ENCODE peak calls at places on chromosomes 7 and 10, in five cellular contexts. R, J, Z, Q and C are unnamed samples.

GRCh38 chr10:31769564-31769963 is 159.1 kb downstream of the ARHGAP12 start:
- DNase-seq in R (peak; percentile 71), J (no peak), Z (no peak), Q (no peak), C (peak; percentile 46)

GRCh38 chr7:72087926-72088325 is 324.2 kb downstream of the CALN1 start:
- DNase-seq in R (no peak), J (peak; percentile 40), Z (no peak), Q (no peak), C (no peak)

GRCh38 chr10:3014968-3015367 is 52.4 kb upstream of the PFKP start:
- DNase-seq in R (peak; percentile 7), J (no peak), Z (peak; percentile 36), Q (no peak), C (peak; percentile 3)

GRCh38 chr10:71621263-71621751 is 98.3 kb downstream of the C10orf105 start:
- DNase-seq in R (peak; percentile 28), J (peak; percentile 93), Z (no peak), Q (no peak), C (no peak)

GRCh38 chr10:124708246-124708779 is 35.9 kb downstream of the FAM53B start:
- DNase-seq in R (no peak), J (no peak), Z (no peak), Q (no peak), C (no peak)

GRCh38 chr7:145692237-145692950 is 424.2 kb upstream of the CNTNAP2 start:
- DNase-seq in R (peak; percentile 14), J (no peak), Z (no peak), Q (no peak), C (peak; percentile 3)

GRCh38 chr10:114631678-114632417 is 26.2 kb downstream of the ABLIM1 start:
- DNase-seq in R (no peak), J (peak; percentile 90), Z (no peak), Q (no peak), C (no peak)

GRCh38 chr7:23357190-23358093 is 58.3 kb downstream of the MALSU1 start:
- DNase-seq in R (peak; percentile 51), J (no peak), Z (no peak), Q (no peak), C (peak; percentile 74)

GRCh38 chr10:103499881-103500280 is 6.4 kb downstream of the NEURL1 start:
- DNase-seq in R (no peak), J (no peak), Z (no peak), Q (no peak), C (no peak)

GRCh38 chr10:83983578-83984255 is 155.6 kb upstream of the GHITM start:
- DNase-seq in R (peak; percentile 25), J (no peak), Z (no peak), Q (no peak), C (peak; percentile 27)

GRCh38 chr7:117008849-117009531 is 55.7 kb downstream of the ST7 start:
- DNase-seq in R (peak; percentile 62), J (no peak), Z (no peak), Q (no peak), C (peak; percentile 70)

GRCh38 chr10:24334279-24334922 is 125.5 kb downstream of the KIAA1217 start:
- DNase-seq in R (no peak), J (no peak), Z (no peak), Q (no peak), C (no peak)

GRCh38 chr7:148693651-148694050 is 5.1 kb upstream of the CUL1 start:
- DNase-seq in R (no peak), J (no peak), Z (no peak), Q (no peak), C (no peak)

GRCh38 chr7:139366400-139366799 is 6.7 kb downstream of the LUC7L2 start:
- DNase-seq in R (no peak), J (no peak), Z (no peak), Q (no peak), C (no peak)

GRCh38 chr7:139370301-139370942 is 10.7 kb downstream of the LUC7L2 start:
- DNase-seq in R (no peak), J (no peak), Z (no peak), Q (no peak), C (no peak)

GRCh38 chr7:139367438-139368155 is 7.9 kb downstream of the LUC7L2 start:
- DNase-seq in R (no peak), J (no peak), Z (no peak), Q (no peak), C (no peak)

GRCh38 chr7:139374246-139374645 is 14.6 kb downstream of the LUC7L2 start:
- DNase-seq in R (no peak), J (no peak), Z (no peak), Q (no peak), C (no peak)

DNA sequence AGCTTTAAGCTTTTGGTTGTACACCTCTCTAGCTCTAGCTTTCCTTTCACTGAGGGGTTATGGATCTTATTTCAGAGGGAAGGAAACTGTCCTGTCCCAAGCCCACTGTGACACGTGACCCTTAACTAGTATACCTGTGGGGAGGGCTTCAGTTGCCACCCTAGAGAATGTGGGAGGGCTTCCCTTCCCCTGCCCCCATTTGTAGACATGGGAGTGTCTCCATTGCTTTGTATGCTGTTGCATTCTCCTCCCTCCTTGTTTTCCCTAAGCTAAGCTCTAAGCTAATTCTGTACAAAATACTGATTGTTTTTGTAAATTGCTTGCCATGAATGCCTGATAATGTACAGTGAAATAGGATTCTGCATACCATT is 11.2 kb downstream of the LUC7L2 start:
- DNase-seq in R (no peak), J (no peak), Z (no peak), Q (no peak), C (no peak)
- TF ChIP-seq CTCF in R (no peak), J (no peak), Z (no peak), Q (no peak), C (no peak)

GRCh38 chr10:129960493-129961273 is 3.4 kb downstream of the EBF3 start:
- DNase-seq in R (no peak), J (no peak), Z (no peak), Q (no peak), C (no peak)
- H3K4me3 ChIP-seq in R (peak overlapping the region; percentile 10), J (no peak overlapping the region), Z (no peak overlapping the region), Q (no peak overlapping the region), C (peak overlapping the region; percentile 76)

DNA sequence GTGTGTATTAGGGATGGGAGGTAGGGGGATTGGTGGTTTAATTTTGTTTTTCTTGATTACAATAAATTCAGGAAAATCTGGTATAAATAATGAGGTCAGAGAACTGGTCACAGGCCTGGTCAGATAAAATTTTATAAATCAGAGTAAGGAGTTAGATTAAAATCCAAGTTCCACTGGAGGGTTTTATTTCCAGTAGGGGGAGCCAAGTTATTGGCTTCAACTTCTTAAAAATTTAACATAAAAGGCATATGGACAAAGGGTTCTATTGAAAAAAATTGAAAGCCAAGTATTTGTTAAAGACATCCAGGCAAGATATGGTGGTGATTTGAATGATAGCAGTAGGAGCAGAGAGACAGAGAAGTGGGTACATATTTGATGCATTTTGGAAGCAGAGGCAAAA is 763.3 kb downstream of the SORCS1 start:
- DNase-seq in R (peak; percentile 57), J (no peak), Z (no peak), Q (no peak), C (peak; percentile 56)
- TF ChIP-seq CTCF in R (peak; percentile 50), J (no peak), Z (no peak), Q (no peak), C (peak; percentile 59)

DNA sequence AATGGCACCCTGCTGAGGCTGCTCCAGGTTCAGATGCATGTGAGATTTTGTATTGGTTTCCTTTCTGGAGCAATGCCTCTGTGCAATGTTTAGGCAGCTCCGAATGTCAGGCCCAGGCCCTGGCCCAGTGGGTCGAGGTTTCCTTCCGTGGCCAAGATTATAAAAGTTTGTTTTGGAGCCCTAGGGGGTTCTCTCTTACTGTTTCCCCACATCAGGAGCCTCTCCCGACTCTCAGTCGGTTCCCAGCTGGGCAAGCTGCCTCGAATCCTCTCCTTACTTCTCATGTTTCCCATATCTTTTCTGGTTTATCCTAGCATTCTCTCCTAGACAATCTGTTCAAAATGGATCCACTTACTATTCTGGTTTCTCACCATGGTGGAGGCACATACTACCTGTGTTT is 11.0 kb downstream of the TMEM140 start:
- DNase-seq in R (no peak), J (no peak), Z (no peak), Q (no peak), C (no peak)
- H3K4me3 ChIP-seq in R (no peak overlapping the region), J (no peak overlapping the region), Z (no peak overlapping the region), Q (no peak overlapping the region), C (no peak overlapping the region)

GRCh38 chr7:29243777-29244655 is 49.4 kb downstream of the CHN2 start:
- DNase-seq in R (no peak), J (no peak), Z (no peak), Q (no peak), C (no peak)
- TF ChIP-seq CTCF in R (no peak), J (no peak), Z (no peak), Q (no peak), C (no peak)